ENCODE peak calls at places on chromosomes 6 and 20, in seven cellular contexts. R is heart left ventricle, I is thyroid gland, K is upper lobe of left lung, Z is uterus, W is prostate gland, O is transverse colon. Q is an unnamed sample.

GRCh38 chr6:160767019-160767646 is 65.1 kb downstream of the PLG start:
- DNase-seq in I (peak; percentile 70), R (peak; percentile 78), W (peak; percentile 62), O (peak; percentile 61), Z (peak; percentile 75), K (peak; percentile 64), Q (peak; percentile 79)

GRCh38 chr6:885051-885590 is 192.2 kb upstream of the EXOC2 start:
- DNase-seq in I (no peak), W (no peak), K (no peak), R (no peak), O (peak; percentile 35), Z (no peak), Q (no peak)

GRCh38 chr6:158786645-158787304 is 32.4 kb downstream of the EZR start:
- DNase-seq in K (no peak), O (peak; percentile 57), R (no peak), I (no peak), W (no peak), Z (no peak), Q (no peak)

GRCh38 chr6:116511424-116512131 is at the start of gene CALHM5:
- DNase-seq in O (peak; percentile 13), W (no peak), I (no peak), R (peak; percentile 65), Z (peak; percentile 43), K (peak; percentile 34), Q (no peak)

GRCh38 chr6:105320766-105321165 is 82.1 kb downstream of the PREP start:
- DNase-seq in Z (no peak), O (no peak), R (no peak), K (no peak), W (no peak), I (no peak), Q (no peak)

GRCh38 chr6:122869437-122870024 is 80.5 kb downstream of the SMPDL3A start:
- DNase-seq in K (peak; percentile 26), R (no peak), I (peak; percentile 10), W (peak; percentile 45), Z (peak; percentile 14), O (peak; percentile 25), Q (peak; percentile 18)

GRCh38 chr6:72271531-72271930 is 350.3 kb upstream of the KCNQ5 start:
- DNase-seq in K (no peak), Z (no peak), I (no peak), W (no peak), O (no peak), R (no peak), Q (no peak)

GRCh38 chr6:137191238-137191637 is 17.8 kb upstream of the IL22RA2 start:
- DNase-seq in W (no peak), R (no peak), K (no peak), O (no peak), Z (no peak), I (no peak), Q (no peak)

GRCh38 chr6:8589941-8590676 is 154.8 kb upstream of the SLC35B3 start:
- DNase-seq in R (no peak), K (no peak), W (no peak), O (no peak), I (peak; percentile 14), Z (no peak), Q (no peak)

GRCh38 chr20:64100566-64100888 is 6.8 kb downstream of the NPBWR2 start:
- DNase-seq in R (no peak), O (no peak), I (no peak), Z (no peak), K (no peak), W (no peak), Q (no peak)

GRCh38 chr6:30826961-30827342 is 57.4 kb upstream of the DDR1 start:
- DNase-seq in K (peak; percentile 46), I (peak; percentile 60), W (no peak), O (peak; percentile 63), Z (no peak), R (no peak), Q (no peak)

GRCh38 chr6:140043357-140043756 is 668.9 kb upstream of the CITED2 start:
- DNase-seq in K (no peak), O (no peak), R (no peak), Z (no peak), I (no peak), W (no peak), Q (no peak)

GRCh38 chr6:149233056-149233715 is 84.3 kb upstream of the TAB2 start:
- DNase-seq in I (no peak), Z (no peak), R (no peak), W (peak; percentile 41), K (no peak), O (no peak), Q (no peak)

GRCh38 chr20:17661121-17661744 is 20.8 kb downstream of the RRBP1 start:
- DNase-seq in I (no peak), Z (peak; percentile 16), K (no peak), R (no peak), W (no peak), O (peak; percentile 41), Q (peak; percentile 18)

GRCh38 chr6:84462697-84463096 is 235.3 kb upstream of the CEP162 start:
- DNase-seq in O (no peak), W (no peak), Z (no peak), R (no peak), I (no peak), K (no peak), Q (no peak)

GRCh38 chr6:47094351-47094925 is 52.3 kb upstream of the ADGRF1 start:
- DNase-seq in O (peak; percentile 24), W (peak; percentile 26), Z (no peak), I (no peak), K (no peak), R (no peak), Q (no peak)

GRCh38 chr20:51749674-51750036 is 18.5 kb downstream of the ATP9A start:
- DNase-seq in Z (no peak), I (no peak), K (no peak), R (no peak), W (no peak), O (no peak), Q (peak; percentile 30)

GRCh38 chr6:28943557-28944411 is 20.0 kb upstream of the TRIM27 start:
- DNase-seq in O (peak; percentile 77), I (peak; percentile 64), Z (peak; percentile 69), W (no peak), K (peak; percentile 77), R (peak; percentile 75), Q (peak; percentile 63)

GRCh38 chr6:113995632-113996031 is 24.7 kb upstream of the HDAC2 start:
- DNase-seq in I (peak; percentile 78), O (peak; percentile 27), R (no peak), Z (peak; percentile 26), W (no peak), K (peak; percentile 26), Q (peak; percentile 55)

GRCh38 chr20:44643596-44644383 is 7.7 kb downstream of the ADA start:
- DNase-seq in R (peak; percentile 85), K (peak; percentile 72), W (no peak), I (peak; percentile 34), Z (peak; percentile 52), O (peak; percentile 51), Q (peak; percentile 74)

GRCh38 chr20:35600176-35600995 is 15.2 kb upstream of the SPAG4 start:
- DNase-seq in O (no peak), W (no peak), I (no peak), K (no peak), R (no peak), Z (no peak), Q (no peak)

GRCh38 chr6:75345413-75345812 is 60.8 kb upstream of the TMEM30A start:
- DNase-seq in O (no peak), W (no peak), R (no peak), K (no peak), I (no peak), Z (no peak), Q (no peak)

GRCh38 chr20:23606652-23607049 is 934 bp upstream of the CST9 start:
- DNase-seq in W (peak; percentile 74), K (peak; percentile 62), O (peak; percentile 78), I (peak; percentile 69), Z (peak; percentile 85), R (peak; percentile 88), Q (peak; percentile 88)

GRCh38 chr6:148440021-148440420 is 97.4 kb downstream of the SASH1 start:
- DNase-seq in Z (no peak), K (no peak), I (no peak), O (no peak), R (no peak), W (no peak), Q (no peak)

GRCh38 chr20:58448958-58449357 is 59.9 kb downstream of the VAPB start:
- DNase-seq in W (no peak), Z (no peak), R (no peak), I (no peak), K (no peak), O (no peak), Q (no peak)

GRCh38 chr20:62814060-62814708 is 2.7 kb upstream of the COL9A3 start:
- DNase-seq in W (no peak), K (no peak), R (no peak), O (no peak), I (no peak), Z (no peak), Q (no peak)

GRCh38 chr6:4134841-4135664 is at the start of gene ECI2:
- DNase-seq in I (peak; percentile 71), O (peak; percentile 69), K (peak; percentile 70), W (no peak), Z (no peak), R (peak; percentile 86), Q (peak; percentile 86)

GRCh38 chr20:25178563-25179438 is 16.7 kb upstream of the ENTPD6 start:
- DNase-seq in O (no peak), W (no peak), I (peak; percentile 54), K (peak; percentile 87), R (no peak), Z (peak; percentile 37), Q (peak; percentile 35)

GRCh38 chr20:19026121-19026878 is 186.1 kb upstream of the SLC24A3 start:
- DNase-seq in R (no peak), O (no peak), Z (peak; percentile 69), K (no peak), W (no peak), I (no peak), Q (no peak)

GRCh38 chr20:3866464-3866863 is 19.8 kb downstream of the MAVS start:
- DNase-seq in K (no peak), R (no peak), O (no peak), Z (no peak), W (no peak), I (no peak), Q (no peak)

GRCh38 chr6:144266091-144266649 is 19.0 kb upstream of the UTRN start:
- DNase-seq in K (peak; percentile 83), Z (peak; percentile 66), R (peak; percentile 67), W (peak; percentile 42), I (peak; percentile 84), O (peak; percentile 11), Q (no peak)
- H3K27ac ChIP-seq in K (peak overlapping the region; percentile 61), Z (peak overlapping the region; percentile 58), R (peak overlapping the region; percentile 68), W (peak overlapping the region; percentile 32), I (peak overlapping the region; percentile 73), O (peak overlapping the region; percentile 28), Q (peak overlapping the region; percentile 57)

GRCh38 chr6:33200234-33201146 is at the start of the genes RXRB and SLC39A7:
- DNase-seq in K (peak; percentile 99), Z (peak; percentile 99), O (peak; percentile 99), R (peak; percentile 100), I (peak; percentile 100), W (peak; percentile 99), Q (peak; percentile 100)
- TF ChIP-seq POLR2A in K (no peak), Z (peak; percentile 53), O (peak; percentile 78), R (peak; percentile 49), I (peak; percentile 70), W (peak; percentile 56), Q (peak; percentile 73)

GRCh38 chr6:150251566-150252186 is 108.8 kb downstream of the PPP1R14C start:
- DNase-seq in O (no peak), I (no peak), R (no peak), W (no peak), K (peak; percentile 45), Z (no peak), Q (no peak)
- H3K27ac ChIP-seq in O (no peak overlapping the region), I (peak overlapping the region; percentile 52), R (no peak overlapping the region), W (peak overlapping the region; percentile 15), K (no peak overlapping the region), Z (no peak overlapping the region), Q (no peak overlapping the region)

GRCh38 chr6:135215563-135215962 is 34.5 kb downstream of the MYB start:
- DNase-seq in R (no peak), K (no peak), Z (no peak), W (no peak), O (no peak), I (no peak), Q (no peak)
- TF ChIP-seq POLR2A in R (no peak), K (no peak), Z (no peak), W (no peak), O (no peak), I (no peak), Q (no peak)